ENCODE peak calls at places on chromosome 1, in four cellular contexts. X is K562, T is WTC11, Y is HepG2. H is an unnamed sample.

GRCh38 chr1:82337635-82338034 is 536.9 kb downstream of the ADGRL2 start:
- DNase-seq in X (no peak), Y (no peak), T (no peak), H (no peak)

GRCh38 chr1:4086085-4086850 is 186.2 kb upstream of the C1orf174 start:
- DNase-seq in Y (no peak), T (no peak), X (no peak), H (no peak)

GRCh38 chr1:74517599-74518051 is 5.2 kb upstream of the LRRC53 start:
- DNase-seq in T (no peak), X (no peak), Y (no peak), H (no peak)

GRCh38 chr1:228091084-228091483 is 8.6 kb downstream of the ARF1 start:
- DNase-seq in X (no peak), Y (no peak), T (no peak), H (no peak)

GRCh38 chr1:162475089-162475488 is 22.5 kb upstream of the UHMK1 start:
- DNase-seq in X (no peak), Y (no peak), T (no peak), H (no peak)

GRCh38 chr1:24683713-24684162 is 40.6 kb downstream of the SRRM1 start:
- DNase-seq in Y (peak; percentile 59), X (peak; percentile 24), T (no peak), H (peak; percentile 85)

GRCh38 chr1:43783671-43784205 is 76.4 kb downstream of the ST3GAL3 start:
- DNase-seq in X (no peak), Y (no peak), T (no peak), H (peak; percentile 40)

GRCh38 chr1:27535386-27535785 is 45.4 kb upstream of the WASF2 start:
- DNase-seq in T (no peak), Y (no peak), X (no peak), H (no peak)

GRCh38 chr1:178273707-178274410 is 180.0 kb downstream of the RASAL2 start:
- DNase-seq in T (no peak), Y (no peak), X (no peak), H (no peak)

GRCh38 chr1:222233441-222234180 is 314.3 kb downstream of the HHIPL2 start:
- DNase-seq in T (peak; percentile 18), X (no peak), Y (no peak), H (no peak)
- TF ChIP-seq CTCF in T (peak; percentile 16), X (peak; percentile 35), Y (no peak), H (no peak)

GRCh38 chr1:213120386-213120785 is 69.3 kb downstream of the RPS6KC1 start:
- DNase-seq in X (no peak), Y (no peak), T (no peak), H (no peak)
- TF ChIP-seq NR3C1 in X (no peak), Y (no peak), T (no peak), H (no peak)

DNA sequence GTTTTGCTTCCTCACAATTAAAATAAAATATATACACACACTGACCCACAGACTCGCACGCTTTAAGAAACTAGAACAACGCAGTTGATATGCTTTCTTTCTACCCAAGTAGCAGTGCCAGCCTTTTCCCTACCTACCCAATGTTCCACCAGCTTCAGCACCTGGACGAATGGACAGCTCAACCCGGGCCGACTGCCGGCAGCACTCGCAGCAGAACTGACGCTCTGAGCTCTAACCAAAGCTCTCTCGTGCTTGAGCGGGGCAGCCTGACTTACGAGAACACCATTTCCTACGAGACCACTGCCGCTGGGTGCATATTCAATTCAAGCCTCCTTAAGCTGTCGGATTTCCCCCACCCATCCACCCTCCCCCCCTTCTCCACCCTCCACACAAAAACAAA is 127.4 kb upstream of the DPYD start:
- DNase-seq in X (no peak), Y (peak; percentile 13), T (peak; percentile 89), H (peak; percentile 58)
- TF ChIP-seq CTCF in X (no peak), Y (no peak), T (no peak), H (no peak)

GRCh38 chr1:94314222-94314858 is 77.0 kb upstream of the ARHGAP29 start:
- DNase-seq in Y (no peak), T (no peak), X (no peak), H (no peak)
- TF ChIP-seq NR3C1 in Y (no peak), T (no peak), X (no peak), H (no peak)

GRCh38 chr1:83990734-83991133 is 8.2 kb downstream of the TTLL7 start:
- DNase-seq in T (no peak), Y (no peak), X (no peak), H (peak; percentile 13)
- TF ChIP-seq CTCF in T (no peak), Y (no peak), X (no peak), H (no peak)

DNA sequence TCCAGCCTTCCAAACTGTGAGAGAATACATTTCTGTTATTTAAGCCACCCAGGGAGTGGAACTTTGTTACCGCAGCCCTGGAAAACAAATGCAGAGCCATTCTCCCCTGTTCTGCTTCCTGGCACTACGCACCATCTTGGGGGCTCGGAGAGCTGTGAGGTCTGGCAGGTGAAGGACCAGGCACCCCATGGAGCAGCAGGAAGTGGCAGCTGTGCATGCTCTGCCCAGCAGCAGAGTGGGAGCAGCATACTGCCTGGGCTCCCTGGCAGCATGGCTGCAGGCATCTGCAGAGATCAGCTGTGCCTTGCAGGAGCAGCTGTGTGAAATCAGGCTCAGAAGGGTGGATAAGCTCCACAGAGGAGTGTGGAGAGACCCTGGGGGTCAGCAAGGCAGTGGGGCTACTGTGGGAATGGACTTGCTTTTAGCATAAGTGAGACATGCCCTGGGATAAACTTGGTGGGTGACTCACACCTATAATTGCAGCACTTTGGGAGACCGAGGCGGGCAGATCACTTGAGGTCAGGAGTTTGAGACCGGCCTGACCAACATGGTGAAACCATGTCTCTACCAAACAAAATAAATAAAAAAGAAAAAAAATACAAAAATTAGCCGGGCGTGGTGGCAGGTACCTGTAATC is 17.7 kb upstream of the ZSCAN20 start:
- DNase-seq in T (no peak), X (no peak), Y (no peak), H (no peak)
- TF ChIP-seq NR3C1 in T (no peak), X (no peak), Y (no peak), H (no peak)

GRCh38 chr1:232635778-232636356 is 5.9 kb upstream of the SIPA1L2 start:
- DNase-seq in Y (peak; percentile 23), T (no peak), X (peak; percentile 56), H (peak; percentile 58)
- TF ChIP-seq CTCF in Y (peak; percentile 59), T (peak; percentile 65), X (no peak), H (peak; percentile 84)

GRCh38 chr1:234925440-234926251 is 203.0 kb downstream of the TOMM20 start:
- DNase-seq in Y (peak; percentile 80), T (no peak), X (no peak), H (peak; percentile 84)
- TF ChIP-seq NR3C1 in Y (no peak), T (no peak), X (no peak), H (no peak)

DNA sequence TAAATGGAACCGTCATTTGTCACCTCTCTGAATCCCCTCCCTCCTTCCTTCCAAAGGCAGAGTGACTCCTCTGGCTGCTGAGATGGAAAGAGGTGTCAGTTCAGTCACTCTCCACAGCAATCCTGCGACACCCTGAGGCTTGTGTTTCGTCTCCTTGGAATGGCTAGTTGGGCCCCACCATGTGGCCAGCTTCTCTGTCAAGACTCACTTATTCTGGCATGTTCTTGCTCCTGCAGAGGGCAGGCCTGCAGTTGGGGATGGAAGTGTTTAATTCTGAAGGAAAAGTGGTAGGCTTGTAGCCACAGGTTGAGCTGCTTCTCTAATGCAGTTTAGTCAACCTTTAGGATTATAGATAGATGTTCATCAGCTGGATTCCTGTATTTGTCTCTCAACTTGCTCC is 149.6 kb downstream of the LMO4 start:
- DNase-seq in Y (no peak), X (no peak), T (peak; percentile 53), H (no peak)
- TF ChIP-seq CTCF in Y (peak; percentile 31), X (peak; percentile 34), T (no peak), H (no peak)

H was measured in A549.